ENCODE peak calls at places on chromosomes 5 and 9, in seven cellular contexts. N is iPS DF 6.9, O is cardiac muscle cell, M is ovary, I is IMR-90, G is left ventricle myocardium inferior, U is transverse colon. S is an unnamed sample.
A peak's percentile ranks its signal among the peaks of the same experiment; 100 is the strongest.

GRCh38 chr5:62506659-62507460 is 71.8 kb upstream of the LRRC70 start:
- DNase-seq in U (no peak), I (no peak), O (no peak), N (no peak), M (no peak), G (no peak), S (no peak)

GRCh38 chr5:109411627-109412026 is 1.9 kb upstream of the PJA2 start:
- DNase-seq in N (no peak), G (no peak), U (no peak), M (no peak), I (peak; percentile 97), O (peak; percentile 86), S (no peak)

GRCh38 chr9:126532019-126532462 is 81.7 kb upstream of the LMX1B start:
- DNase-seq in I (no peak), G (peak; percentile 77), O (peak; percentile 54), N (no peak), M (no peak), U (no peak), S (no peak)

GRCh38 chr5:142342128-142342981 is 17.5 kb upstream of the SPRY4 start:
- DNase-seq in G (no peak), U (no peak), I (peak; percentile 81), O (no peak), M (no peak), N (no peak), S (no peak)

GRCh38 chr9:35828716-35829083 is at the start of gene FAM221B:
- DNase-seq in M (no peak), G (peak; percentile 36), N (no peak), O (no peak), U (peak; percentile 48), I (no peak), S (no peak)

GRCh38 chr5:76175051-76175666 is 92.0 kb downstream of the SV2C start:
- DNase-seq in G (no peak), I (peak; percentile 48), M (peak; percentile 17), U (peak; percentile 71), O (peak; percentile 56), N (peak; percentile 48), S (peak; percentile 24)

GRCh38 chr5:50814541-50814940 is 148.1 kb downstream of the PARP8 start:
- DNase-seq in I (no peak), G (no peak), U (no peak), M (no peak), N (no peak), O (no peak), S (no peak)

GRCh38 chr9:123861086-123861707 is 68.7 kb downstream of the DENND1A start:
- DNase-seq in U (no peak), G (no peak), O (peak; percentile 6), I (no peak), M (no peak), N (no peak), S (no peak)

GRCh38 chr5:137310051-137310730 is 188.9 kb downstream of the SPOCK1 start:
- DNase-seq in U (no peak), O (peak; percentile 91), I (peak; percentile 93), M (no peak), N (no peak), G (no peak), S (no peak)

GRCh38 chr9:126304207-126304945 is 22.3 kb upstream of the MVB12B start:
- DNase-seq in N (no peak), M (no peak), I (no peak), G (no peak), U (no peak), O (no peak), S (no peak)

GRCh38 chr9:86079421-86080111 is 19.8 kb downstream of the GOLM1 start:
- DNase-seq in I (no peak), G (no peak), M (no peak), O (no peak), U (no peak), N (no peak), S (no peak)

GRCh38 chr5:174514983-174515394 is 209.4 kb upstream of the MSX2 start:
- DNase-seq in I (no peak), G (no peak), U (no peak), M (no peak), O (no peak), N (no peak), S (no peak)

GRCh38 chr9:35311891-35312639 is 150.3 kb downstream of the UNC13B start:
- DNase-seq in I (peak; percentile 19), U (no peak), M (no peak), N (no peak), O (no peak), G (no peak), S (no peak)

GRCh38 chr5:109234381-109234780 is 175.4 kb downstream of the PJA2 start:
- DNase-seq in N (no peak), G (no peak), I (no peak), U (no peak), O (no peak), M (no peak), S (no peak)

GRCh38 chr9:121748727-121749546 is 97.5 kb downstream of the DAB2IP start:
- DNase-seq in G (peak; percentile 76), I (no peak), N (no peak), M (no peak), U (peak; percentile 26), O (no peak), S (no peak)

GRCh38 chr9:14838701-14839100 is 71.5 kb downstream of the FREM1 start:
- DNase-seq in O (no peak), I (no peak), N (no peak), G (no peak), U (no peak), M (no peak), S (no peak)

GRCh38 chr5:139711852-139712171 is 63.7 kb downstream of the CXXC5 start:
- DNase-seq in O (no peak), M (no peak), G (no peak), U (no peak), I (no peak), N (no peak), S (no peak)

GRCh38 chr5:138240690-138241385 is 27.7 kb upstream of the CDC23 start:
- DNase-seq in N (no peak), O (no peak), I (no peak), M (no peak), U (no peak), G (no peak), S (no peak)

GRCh38 chr5:7728076-7728475 is 122.9 kb downstream of the CFAP90 start:
- DNase-seq in I (no peak), M (no peak), U (no peak), O (no peak), G (no peak), N (no peak), S (no peak)

GRCh38 chr5:36417221-36417620 is 115.5 kb upstream of the RANBP3L start:
- DNase-seq in O (no peak), U (no peak), M (no peak), I (no peak), G (no peak), N (no peak), S (no peak)
- H3K27ac ChIP-seq in O (peak overlapping the region; percentile 27), U (no peak overlapping the region), M (no peak overlapping the region), I (no peak overlapping the region), G (peak overlapping the region; percentile 16), N (no peak overlapping the region), S (no peak overlapping the region)

GRCh38 chr5:159910843-159911229 is 5.4 kb upstream of the ADRA1B start:
- DNase-seq in G (no peak), N (no peak), O (no peak), I (no peak), U (no peak), M (no peak), S (no peak)
- H3K4me1 ChIP-seq in G (peaks cover 15% of the 10 kb centered on the region), N (peaks cover 2% of the 10 kb centered on the region), O (peaks cover 10% of the 10 kb centered on the region), I (peaks cover 10% of the 10 kb centered on the region), U (no peaks in the 10 kb centered on the region), M (peaks cover 7% of the 10 kb centered on the region), S (no peaks in the 10 kb centered on the region)

DNA sequence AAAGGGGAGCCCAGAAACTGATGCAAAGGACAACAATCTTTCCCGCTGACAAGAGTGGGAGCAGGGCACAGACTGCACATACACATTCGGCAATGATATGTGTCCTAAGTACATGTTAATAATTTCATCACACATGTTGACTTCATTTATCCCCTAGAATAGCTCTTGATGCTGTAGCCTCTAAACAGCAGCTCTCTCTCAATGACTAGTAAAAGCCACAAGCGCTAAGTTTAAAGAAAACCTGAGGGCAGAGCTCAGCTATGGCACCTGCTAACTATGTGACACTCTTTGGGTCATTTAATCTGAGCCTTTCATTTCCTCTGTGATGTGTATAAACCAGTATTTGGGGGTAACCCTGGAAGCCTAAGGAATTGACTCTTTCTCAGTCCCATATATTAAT is 140.6 kb upstream of the MOCS2 start:
- DNase-seq in U (no peak), M (no peak), G (no peak), N (no peak), O (no peak), I (no peak), S (no peak)
- H3K27ac ChIP-seq in U (no peak overlapping the region), M (no peak overlapping the region), G (no peak overlapping the region), N (no peak overlapping the region), O (no peak overlapping the region), I (peak overlapping the region; percentile 92), S (no peak overlapping the region)

DNA sequence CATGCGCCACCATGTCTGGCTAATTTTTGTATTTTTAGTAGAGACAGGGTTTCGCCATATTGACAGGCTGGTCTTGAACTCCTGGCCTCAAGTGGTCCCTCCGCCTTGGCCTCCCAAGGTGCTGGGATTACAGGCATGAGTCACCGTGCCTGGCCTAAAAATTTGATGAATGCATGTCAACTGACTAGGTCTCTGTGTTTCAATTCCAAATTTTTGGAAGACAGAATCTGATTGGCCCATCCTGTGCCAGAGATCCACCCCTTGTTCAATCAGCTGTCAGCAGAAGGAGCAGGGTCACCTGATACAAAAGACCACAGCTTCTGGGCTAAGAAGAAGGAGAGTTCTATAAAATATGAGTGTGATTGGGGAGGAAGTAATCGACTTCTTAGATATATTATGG is 43.5 kb upstream of the COL15A1 start:
- DNase-seq in O (no peak), G (no peak), N (no peak), I (no peak), M (no peak), U (no peak), S (no peak)
- H3K4me1 ChIP-seq in O (no peaks in the 10 kb centered on the region), G (peaks cover 24% of the 10 kb centered on the region), N (no peaks in the 10 kb centered on the region), I (peaks cover 9% of the 10 kb centered on the region), M (no peaks in the 10 kb centered on the region), U (no peaks in the 10 kb centered on the region), S (no peaks in the 10 kb centered on the region)

S was measured in CD8-positive, alpha-beta memory T cell.